ENCODE peak calls at places on chromosomes 5 and 9, in four cellular contexts. S, H, L and G are unnamed samples.

GRCh38 chr5:167950126-167950721 is 341.2 kb upstream of the WWC1 start:
- DNase-seq in S (peak; percentile 98), H (no peak), L (no peak), G (peak; percentile 97)

GRCh38 chr9:136741885-136742568 is 713 bp downstream of the LCN10 start:
- DNase-seq in S (no peak), H (no peak), L (no peak), G (no peak)

GRCh38 chr5:168853972-168854371 is 274.8 kb upstream of the PANK3 start:
- DNase-seq in S (no peak), H (no peak), L (no peak), G (no peak)

GRCh38 chr5:66171349-66172344 is 27.5 kb downstream of the SREK1 start:
- DNase-seq in S (peak; percentile 59), H (peak; percentile 74), L (peak; percentile 60), G (peak; percentile 46)

GRCh38 chr5:147887925-147888324 is 9.4 kb downstream of the SCGB3A2 start:
- DNase-seq in S (peak; percentile 57), H (no peak), L (no peak), G (peak; percentile 36)

GRCh38 chr5:158482201-158482600 is 617.5 kb downstream of the EBF1 start:
- DNase-seq in S (no peak), H (no peak), L (no peak), G (no peak)

GRCh38 chr9:694499-695154 is 146.9 kb upstream of the DMRT1 start:
- DNase-seq in S (peak; percentile 97), H (no peak), L (peak; percentile 32), G (peak; percentile 95)

GRCh38 chr9:125343518-125344284 is 82.1 kb downstream of the GAPVD1 start:
- DNase-seq in S (peak; percentile 72), H (peak; percentile 74), L (peak; percentile 25), G (peak; percentile 63)

GRCh38 chr5:107985144-107985543 is 314.4 kb upstream of the EFNA5 start:
- DNase-seq in S (no peak), H (no peak), L (peak; percentile 43), G (no peak)

GRCh38 chr9:106862115-106862945 is 636 bp upstream of the ZNF462 start:
- DNase-seq in S (peak; percentile 53), H (peak; percentile 68), L (peak; percentile 54), G (peak; percentile 44)

GRCh38 chr5:64977779-64978178 is 209.0 kb downstream of the CWC27 start:
- DNase-seq in S (peak; percentile 30), H (no peak), L (no peak), G (peak; percentile 17)

GRCh38 chr5:84397385-84397784 is 12.7 kb upstream of the EDIL3 start:
- DNase-seq in S (no peak), H (no peak), L (no peak), G (no peak)

GRCh38 chr9:70639853-70640814 is 225.7 kb upstream of the KLF9 start:
- DNase-seq in S (peak; percentile 43), H (peak; percentile 86), L (peak; percentile 73), G (peak; percentile 26)

GRCh38 chr5:4700082-4700481 is 440.0 kb upstream of the ADAMTS16 start:
- DNase-seq in S (peak; percentile 71), H (peak; percentile 84), L (peak; percentile 78), G (peak; percentile 65)

GRCh38 chr5:24644757-24645156 is at the start of gene CDH10:
- DNase-seq in S (peak; percentile 77), H (peak; percentile 97), L (peak; percentile 75), G (peak; percentile 63)

GRCh38 chr9:118938581-118938980 is 430.7 kb downstream of the BRINP1 start:
- DNase-seq in S (no peak), H (no peak), L (no peak), G (no peak)

GRCh38 chr9:127244609-127245601 is 19.7 kb upstream of the GARNL3 start:
- DNase-seq in S (peak; percentile 95), H (peak; percentile 99), L (peak; percentile 99), G (peak; percentile 89)

GRCh38 chr5:139422307-139422893 is 16.9 kb downstream of the DNAJC18 start:
- DNase-seq in S (peak; percentile 61), H (peak; percentile 84), L (peak; percentile 73), G (peak; percentile 44)

GRCh38 chr9:89941875-89942274 is 337.1 kb downstream of the GADD45G start:
- DNase-seq in S (peak; percentile 99), H (no peak), L (peak; percentile 79), G (peak; percentile 99)

GRCh38 chr5:9851458-9851857 is 221.3 kb upstream of the TAS2R1 start:
- DNase-seq in S (peak; percentile 92), H (no peak), L (no peak), G (peak; percentile 91)

GRCh38 chr5:52783226-52783959 is 4.3 kb upstream of the ITGA1 start:
- DNase-seq in S (peak; percentile 25), H (no peak), L (no peak), G (no peak)

DNA sequence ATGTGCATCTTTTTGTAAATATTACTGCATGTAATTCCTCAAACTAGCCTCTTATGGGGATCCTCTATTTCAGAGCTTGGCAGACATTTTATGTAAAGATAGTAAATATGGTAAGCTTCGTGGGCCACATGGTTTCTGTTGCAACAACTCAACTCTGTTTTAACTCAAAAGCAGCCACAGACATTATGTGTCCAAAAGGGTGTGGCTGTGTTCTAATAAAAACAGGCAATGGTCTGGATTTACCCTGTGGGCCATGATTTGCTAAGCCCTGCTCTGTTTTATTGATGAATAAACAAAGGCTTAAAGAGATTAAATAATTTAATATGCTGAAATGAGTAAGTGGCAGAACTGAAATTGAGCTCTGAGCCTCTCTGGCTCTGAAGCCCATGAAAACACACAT is 17.4 kb downstream of the DAPK1 start:
- DNase-seq in S (no peak), H (no peak), L (peak; percentile 40), G (no peak)
- H3K4me2 ChIP-seq in S (no peak overlapping the region), H (no peak overlapping the region), L (no peak overlapping the region), G (no peak overlapping the region)

GRCh38 chr5:111453290-111453689 is 59.0 kb downstream of the STARD4 start:
- DNase-seq in S (peak; percentile 76), H (no peak), L (no peak), G (peak; percentile 69)

GRCh38 chr5:111454198-111454606 is 58.1 kb downstream of the STARD4 start:
- DNase-seq in S (peak; percentile 73), H (no peak), L (peak; percentile 18), G (peak; percentile 68)

GRCh38 chr5:111447822-111448221 is 64.5 kb downstream of the STARD4 start:
- DNase-seq in S (no peak), H (peak; percentile 32), L (no peak), G (no peak)

DNA sequence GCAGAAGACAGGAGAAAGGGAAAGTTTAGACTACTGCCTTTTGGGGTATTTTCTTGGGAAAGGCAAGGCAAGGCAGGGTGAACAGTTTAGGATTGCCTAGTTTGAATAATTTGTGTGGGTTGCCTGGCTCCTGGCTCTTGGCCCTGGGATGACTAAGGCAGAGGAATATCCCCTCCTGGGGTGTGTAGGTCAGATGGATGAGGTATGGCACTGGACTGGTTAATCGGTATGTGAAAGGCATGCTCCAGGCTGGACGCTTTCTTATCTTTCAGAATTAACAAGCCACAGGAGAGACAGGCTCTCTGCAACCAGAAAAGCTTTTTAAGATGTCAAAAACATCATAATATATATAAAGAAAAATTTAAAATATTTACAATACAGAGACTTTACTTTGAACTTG is 58.6 kb downstream of the STARD4 start:
- DNase-seq in S (peak; percentile 96), H (no peak), L (no peak), G (peak; percentile 95)
- H3K4me2 ChIP-seq in S (peak overlapping the region; percentile 39), H (no peak overlapping the region), L (peak overlapping the region; percentile 38), G (peak overlapping the region; percentile 88)

GRCh38 chr9:21591221-21592062 is 109.3 kb upstream of the IFNE start:
- DNase-seq in S (peak; percentile 100), H (peak; percentile 53), L (peak; percentile 85), G (peak; percentile 99)
- H3K4me2 ChIP-seq in S (peak overlapping the region; percentile 65), H (peak overlapping the region; percentile 46), L (no peak overlapping the region), G (peak overlapping the region; percentile 81)

DNA sequence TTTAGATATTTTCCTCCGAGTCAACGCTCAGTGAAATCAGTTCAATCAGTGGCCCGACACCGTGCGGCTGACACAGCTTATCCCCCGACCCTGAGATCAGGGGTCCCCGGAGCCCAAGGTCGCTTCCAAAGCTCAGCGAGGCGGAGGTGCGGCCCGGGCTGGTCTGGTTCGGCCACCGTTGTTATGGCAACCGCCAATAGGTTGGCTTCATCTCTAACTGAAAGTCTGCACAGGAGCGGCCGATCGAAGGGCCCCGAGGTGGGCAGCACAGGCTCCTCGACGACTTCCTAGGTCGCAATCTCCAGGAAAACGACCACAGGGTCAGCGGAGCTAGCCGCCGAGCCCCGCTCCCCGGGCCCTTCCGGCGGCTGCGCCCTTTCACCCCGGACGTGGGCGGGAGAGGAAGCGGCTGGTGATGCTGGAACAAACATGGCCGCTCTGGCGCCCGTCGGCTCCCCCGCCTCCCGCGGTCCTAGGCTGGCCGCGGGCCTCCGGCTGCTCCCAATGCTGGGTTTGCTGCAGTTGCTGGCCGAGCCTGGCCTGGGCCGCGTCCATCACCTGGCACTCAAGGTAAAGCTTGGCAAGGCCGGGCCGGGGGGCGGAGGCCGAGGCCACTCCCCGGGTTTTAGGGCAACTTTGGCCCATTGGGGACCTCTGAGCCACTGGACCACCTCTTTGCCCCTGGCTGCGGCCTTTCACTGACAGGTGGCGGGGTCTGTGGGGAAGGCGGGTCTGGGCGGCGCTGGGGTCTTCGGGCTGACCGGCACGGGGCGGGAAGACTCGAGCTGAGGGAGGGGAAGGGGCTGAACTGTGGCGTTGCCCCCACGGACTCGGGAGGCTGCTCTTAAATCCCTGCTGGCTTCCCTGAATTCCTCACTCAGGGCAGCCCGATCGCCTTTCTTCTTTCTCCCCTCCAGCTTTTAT is at the start of gene GPR107:
- DNase-seq in S (peak; percentile 69), H (peak; percentile 83), L (peak; percentile 90), G (peak; percentile 35)
- H3K4me2 ChIP-seq in S (peak within 1 kb of the TSS; percentile 95), H (peak within 1 kb of the TSS; percentile 94), L (peak within 1 kb of the TSS; percentile 85), G (peak within 1 kb of the TSS; percentile 100)

DNA sequence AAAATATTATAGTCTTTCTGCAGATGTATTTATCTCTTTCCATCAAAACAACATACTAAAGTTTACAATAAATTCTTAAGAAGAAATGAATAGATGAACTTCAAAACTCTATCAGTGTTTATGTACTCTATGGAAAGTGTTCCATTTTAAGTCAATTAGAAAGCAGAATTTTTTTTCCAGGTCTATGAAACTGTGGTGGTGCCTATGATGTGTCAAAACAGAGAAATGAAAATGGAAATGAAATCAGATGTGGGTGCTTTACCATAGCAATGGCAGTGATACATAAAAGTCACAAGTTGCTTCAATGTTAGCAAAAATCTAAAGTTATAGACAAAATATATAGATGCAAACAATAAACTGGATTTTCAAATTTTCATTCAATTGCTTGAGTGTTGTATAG is 97.3 kb downstream of the PTCH1 start:
- DNase-seq in S (no peak), H (no peak), L (no peak), G (no peak)
- H3K4me2 ChIP-seq in S (no peak overlapping the region), H (no peak overlapping the region), L (no peak overlapping the region), G (no peak overlapping the region)